ENCODE peak calls at places on chromosomes 11 and 22, in nine cellular contexts. X is tibial artery; C is HCT116; Q is CD8-positive, alpha-beta T cell; D is GM23248; H is CD8-positive, alpha-beta memory T cell; S is left ventricle myocardium inferior; T is mesendoderm; R is thyroid gland. O is an unnamed sample. For H3K4me1, the result is how much of the 10 kb centered on the place peaks cover.

GRCh38 chr11:44596541-44597276 is 31.2 kb downstream of the CD82 start:
- DNase-seq in X (no peak), C (no peak), Q (peak), D (peak), H (peak), S (no peak), T (peak), R (no peak), O (no peak)

GRCh38 chr11:76394411-76394810 is 13.3 kb downstream of the GVQW3 start:
- DNase-seq in X (no peak), C (no peak), Q (no peak), D (no peak), H (no peak), S (no peak), T (no peak), R (no peak), O (no peak)

GRCh38 chr11:10139656-10140055 is 154.4 kb downstream of the SBF2 start:
- DNase-seq in X (no peak), C (no peak), Q (no peak), D (peak), H (no peak), S (no peak), T (no peak), R (no peak), O (peak)

GRCh38 chr22:39522567-39523300 is 2.4 kb downstream of the ATF4 start:
- DNase-seq in X (no peak), C (no peak), Q (no peak), D (peak), H (peak), S (no peak), T (no peak), R (peak), O (no peak)

GRCh38 chr11:104897891-104898684 is at the start of gene CASP12:
- DNase-seq in X (no peak), C (no peak), Q (no peak), D (no peak), H (no peak), S (no peak), T (peak), R (peak), O (no peak)

GRCh38 chr11:121448431-121448941 is 3.6 kb upstream of the SORL1 start:
- DNase-seq in X (no peak), C (no peak), Q (no peak), D (no peak), H (no peak), S (no peak), T (no peak), R (no peak), O (no peak)

GRCh38 chr22:36578619-36579018 is 49.7 kb upstream of the EIF3D start:
- DNase-seq in X (no peak), C (no peak), Q (no peak), D (no peak), H (no peak), S (no peak), T (no peak), R (no peak), O (no peak)

GRCh38 chr22:42892571-42893316 is 35.7 kb upstream of the ARFGAP3 start:
- DNase-seq in X (no peak), C (no peak), Q (no peak), D (no peak), H (no peak), S (no peak), T (no peak), R (no peak), O (no peak)

GRCh38 chr11:16280256-16280682 is 76.1 kb downstream of the SOX6 start:
- DNase-seq in X (peak), C (no peak), Q (no peak), D (no peak), H (no peak), S (peak), T (no peak), R (no peak), O (no peak)

GRCh38 chr22:39362271-39362670 is 12.5 kb downstream of the SYNGR1 start:
- DNase-seq in X (no peak), C (no peak), Q (no peak), D (peak), H (no peak), S (no peak), T (peak), R (no peak), O (no peak)

GRCh38 chr11:36265793-36266628 is 23.2 kb downstream of the COMMD9 start:
- DNase-seq in X (peak), C (peak), Q (peak), D (peak), H (peak), S (peak), T (peak), R (peak), O (peak)

GRCh38 chr22:50705851-50706351 is 32.1 kb upstream of the ACR start:
- DNase-seq in X (no peak), C (no peak), Q (no peak), D (no peak), H (no peak), S (peak), T (no peak), R (peak), O (no peak)

GRCh38 chr11:61688368-61689163 is 8.4 kb downstream of the DAGLA start:
- DNase-seq in X (peak), C (no peak), Q (no peak), D (peak), H (no peak), S (peak), T (no peak), R (peak), O (no peak)

GRCh38 chr22:28381427-28382167 is 298.0 kb downstream of the TTC28 start:
- DNase-seq in X (no peak), C (no peak), Q (no peak), D (peak), H (no peak), S (no peak), T (no peak), R (no peak), O (peak)

GRCh38 chr11:19199766-19200165 is 2.0 kb downstream of the CSRP3 start:
- DNase-seq in X (no peak), C (no peak), Q (no peak), D (no peak), H (no peak), S (no peak), T (no peak), R (no peak), O (no peak)

GRCh38 chr11:61752117-61752924 is at the start of gene MYRF:
- DNase-seq in X (no peak), C (no peak), Q (peak), D (peak), H (peak), S (peak), T (peak), R (peak), O (peak)

GRCh38 chr11:43404406-43404805 is 45.7 kb downstream of the TTC17 start:
- DNase-seq in X (no peak), C (no peak), Q (no peak), D (no peak), H (no peak), S (no peak), T (no peak), R (no peak), O (no peak)

GRCh38 chr11:88208742-88209141 is 33.5 kb upstream of the RAB38 start:
- DNase-seq in X (no peak), C (no peak), Q (no peak), D (peak), H (no peak), S (no peak), T (no peak), R (no peak), O (no peak)

GRCh38 chr11:113805640-113806039 is 26.0 kb downstream of the CLDN25 start:
- DNase-seq in X (no peak), C (no peak), Q (no peak), D (no peak), H (no peak), S (no peak), T (no peak), R (no peak), O (no peak)

GRCh38 chr11:67275606-67276409 is 9.5 kb downstream of the GRK2 start:
- DNase-seq in X (peak), C (no peak), Q (no peak), D (no peak), H (no peak), S (no peak), T (peak), R (no peak), O (no peak)
- H3K4me1 ChIP-seq in X (half or more), C (under half), Q (half or more), D (under half), H (half or more), S (half or more), T (under half), R (half or more), O (half or more)

DNA sequence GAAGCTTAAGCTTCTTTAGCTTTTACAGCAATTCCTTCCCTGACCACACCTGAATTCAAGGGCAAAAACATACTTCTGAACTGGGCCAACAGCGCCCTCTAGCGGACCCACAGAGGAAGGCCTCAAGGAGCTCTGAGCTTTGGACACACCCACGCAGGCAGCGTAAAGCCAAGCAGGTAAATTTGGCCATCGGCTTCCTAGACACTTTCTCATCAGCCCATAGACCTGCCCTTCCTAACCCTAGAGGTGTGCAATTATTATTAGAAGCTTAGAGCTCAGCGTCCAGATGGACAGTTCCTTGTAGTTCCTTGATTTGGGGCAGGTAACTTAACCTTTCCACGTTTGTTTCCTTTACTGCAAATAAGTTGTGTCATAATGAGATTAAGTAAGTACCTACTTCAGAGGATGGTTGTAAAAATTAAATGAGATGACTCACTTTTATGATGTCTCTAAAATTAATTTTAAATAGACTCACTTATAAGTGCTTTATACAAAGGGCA is 25.7 kb upstream of the HMGXB4 start:
- DNase-seq in X (no peak), C (peak), Q (peak), D (peak), H (peak), S (peak), T (peak), R (peak), O (peak)
- H3K4me3 ChIP-seq in X (no peak), C (peak), Q (no peak), D (no peak), H (no peak), S (no peak), T (no peak), R (no peak), O (no peak)

GRCh38 chr11:3983101-3983500 is 111.5 kb upstream of the RRM1 start:
- DNase-seq in X (no peak), C (no peak), Q (no peak), D (no peak), H (no peak), S (no peak), T (no peak), R (no peak), O (no peak)

GRCh38 chr11:3989251-3989650 is 105.3 kb upstream of the RRM1 start:
- DNase-seq in X (no peak), C (no peak), Q (no peak), D (peak), H (no peak), S (no peak), T (peak), R (no peak), O (no peak)

GRCh38 chr11:3984896-3985295 is 109.7 kb upstream of the RRM1 start:
- DNase-seq in X (no peak), C (no peak), Q (peak), D (no peak), H (no peak), S (no peak), T (peak), R (no peak), O (no peak)

GRCh38 chr11:3989891-3990290 is 104.7 kb upstream of the RRM1 start:
- DNase-seq in X (no peak), C (no peak), Q (no peak), D (no peak), H (no peak), S (no peak), T (no peak), R (no peak), O (no peak)

GRCh38 chr11:3986301-3986700 is 108.3 kb upstream of the RRM1 start:
- DNase-seq in X (no peak), C (no peak), Q (no peak), D (no peak), H (no peak), S (no peak), T (no peak), R (no peak), O (no peak)
- H3K27ac ChIP-seq in X (no peak), C (no peak), Q (peak), D (no peak), H (no peak), S (no peak), T (no peak), R (no peak), O (no peak)

GRCh38 chr11:102521121-102521520 is 9.4 kb downstream of the MMP7 start:
- DNase-seq in X (no peak), C (no peak), Q (no peak), D (no peak), H (no peak), S (no peak), T (no peak), R (no peak), O (no peak)

GRCh38 chr11:102520514-102520913 is 10.0 kb downstream of the MMP7 start:
- DNase-seq in X (no peak), C (no peak), Q (no peak), D (no peak), H (no peak), S (no peak), T (no peak), R (no peak), O (no peak)

GRCh38 chr11:102518296-102519094 is 12.1 kb downstream of the MMP7 start:
- DNase-seq in X (no peak), C (no peak), Q (no peak), D (no peak), H (no peak), S (no peak), T (peak), R (no peak), O (no peak)

GRCh38 chr11:102516179-102516578 is 14.4 kb downstream of the MMP7 start:
- DNase-seq in X (no peak), C (no peak), Q (no peak), D (no peak), H (no peak), S (no peak), T (no peak), R (no peak), O (no peak)

DNA sequence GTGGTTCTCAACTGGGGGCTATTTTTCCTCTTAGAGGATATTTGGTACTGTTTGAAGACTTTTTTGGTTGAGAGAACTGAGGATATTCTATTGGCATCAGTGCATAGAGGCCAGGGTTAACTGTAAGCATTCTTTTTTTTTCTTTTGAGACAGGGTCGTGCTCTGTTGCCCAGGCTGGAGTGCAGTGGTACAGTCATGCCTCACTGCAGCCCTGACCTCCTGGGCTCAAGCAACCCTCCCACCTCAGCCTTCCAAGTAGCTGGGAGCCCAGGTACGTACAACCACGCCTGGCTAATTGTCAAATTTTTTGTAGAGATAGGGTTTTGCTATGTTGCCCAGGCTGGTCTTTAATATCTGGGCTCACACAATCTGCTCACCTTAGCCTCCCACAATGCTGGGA is 12.9 kb downstream of the MMP7 start:
- DNase-seq in X (no peak), C (no peak), Q (no peak), D (no peak), H (no peak), S (no peak), T (no peak), R (peak), O (no peak)
- H3K4me1 ChIP-seq in X (under half), C (under half), Q (under half), D (under half), H (under half), S (under half), T (under half), R (under half), O (under half)

GRCh38 chr11:106386519-106386918 is 309.1 kb downstream of the AASDHPPT start:
- DNase-seq in X (no peak), C (no peak), Q (no peak), D (no peak), H (no peak), S (no peak), T (no peak), R (no peak), O (no peak)
- H3K4me3 ChIP-seq in X (no peak), C (no peak), Q (no peak), D (no peak), H (no peak), S (no peak), T (no peak), R (no peak), O (no peak)

GRCh38 chr11:707817-708420 is 1.9 kb downstream of the EPS8L2 start:
- DNase-seq in X (no peak), C (no peak), Q (no peak), D (no peak), H (no peak), S (no peak), T (peak), R (peak), O (no peak)

GRCh38 chr11:704799-705645 is 1.0 kb upstream of the EPS8L2 start:
- DNase-seq in X (no peak), C (no peak), Q (no peak), D (no peak), H (no peak), S (no peak), T (no peak), R (peak), O (no peak)

GRCh38 chr11:706957-707816 is 1.2 kb downstream of the EPS8L2 start:
- DNase-seq in X (no peak), C (no peak), Q (no peak), D (peak), H (no peak), S (no peak), T (peak), R (peak), O (no peak)

GRCh38 chr11:705646-706438 is at the start of gene EPS8L2:
- DNase-seq in X (no peak), C (no peak), Q (no peak), D (peak), H (no peak), S (no peak), T (no peak), R (peak), O (no peak)

DNA sequence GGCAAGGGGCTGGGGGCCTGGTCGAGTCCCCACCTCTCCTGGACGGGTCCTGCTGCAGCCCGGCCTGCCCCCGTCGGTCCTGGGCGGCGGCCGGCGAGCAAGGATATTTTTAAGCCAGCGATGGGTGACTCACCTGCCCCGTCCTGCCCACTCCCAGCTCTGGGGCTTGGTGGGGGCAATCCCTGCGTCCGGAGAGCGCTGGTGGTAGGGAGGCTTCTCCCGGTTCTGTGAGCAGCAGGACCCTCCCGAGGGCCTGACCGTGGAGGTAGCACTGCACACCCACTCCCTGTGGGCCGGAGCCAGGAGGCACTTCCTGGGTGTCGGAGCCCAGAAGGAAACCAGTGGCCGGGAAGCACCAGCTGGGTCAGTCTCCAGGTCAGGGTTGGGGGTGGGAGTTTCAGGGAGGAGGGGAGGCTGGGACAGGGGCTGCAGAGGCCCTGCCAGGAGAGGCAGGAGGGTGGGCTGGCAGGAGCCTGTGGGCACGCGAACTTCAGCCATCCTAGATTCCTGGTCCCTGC is 467 bp downstream of the EPS8L2 start:
- DNase-seq in X (no peak), C (no peak), Q (no peak), D (peak), H (no peak), S (no peak), T (peak), R (peak), O (no peak)
- H3K27ac ChIP-seq in X (peak), C (peak), Q (no peak), D (peak), H (no peak), S (peak), T (peak), R (peak), O (no peak)